ENCODE peak calls at places on chromosomes 1 and 21, in nine cellular contexts. One of them, this sample, is unnamed.

GRCh38 chr1:21278898-21279819 is 11.1 kb downstream of the ECE1 start:
- DNase-seq in heart left ventricle: no peak
- DNase-seq in NCI-H1436 treated with DMSO at 0.1 percent for 48 hours: no peak
- DNase-seq in cardiac muscle cell: no peak
- DNase-seq in upper lobe of left lung: no peak
- DNase-seq in lung: no peak
- DNase-seq in WTC11: no peak
- DNase-seq in A549: no peak
- DNase-seq in effector memory CD4-positive, alpha-beta T cell: no peak
- DNase-seq in this sample: no peak

GRCh38 chr1:101102757-101103156 is 77.2 kb upstream of the DPH5 start:
- DNase-seq in upper lobe of left lung: no peak
- DNase-seq in effector memory CD4-positive, alpha-beta T cell: no peak
- DNase-seq in A549: no peak
- DNase-seq in lung: no peak
- DNase-seq in cardiac muscle cell: no peak
- DNase-seq in WTC11: no peak
- DNase-seq in heart left ventricle: no peak
- DNase-seq in NCI-H1436 treated with DMSO at 0.1 percent for 48 hours: no peak
- DNase-seq in this sample: no peak

GRCh38 chr1:154755858-154756730 is 114.0 kb downstream of the KCNN3 start:
- DNase-seq in heart left ventricle: no peak
- DNase-seq in A549: peak
- DNase-seq in cardiac muscle cell: no peak
- DNase-seq in upper lobe of left lung: peak
- DNase-seq in WTC11: no peak
- DNase-seq in effector memory CD4-positive, alpha-beta T cell: no peak
- DNase-seq in NCI-H1436 treated with DMSO at 0.1 percent for 48 hours: no peak
- DNase-seq in lung: no peak
- DNase-seq in this sample: no peak

GRCh38 chr1:203427451-203427850 is 48.2 kb upstream of the PRELP start:
- DNase-seq in effector memory CD4-positive, alpha-beta T cell: no peak
- DNase-seq in lung: no peak
- DNase-seq in heart left ventricle: no peak
- DNase-seq in NCI-H1436 treated with DMSO at 0.1 percent for 48 hours: no peak
- DNase-seq in cardiac muscle cell: no peak
- DNase-seq in A549: no peak
- DNase-seq in upper lobe of left lung: no peak
- DNase-seq in WTC11: no peak
- DNase-seq in this sample: no peak

GRCh38 chr1:85356130-85356529 is 79.7 kb upstream of the BCL10 start:
- DNase-seq in heart left ventricle: no peak
- DNase-seq in lung: no peak
- DNase-seq in cardiac muscle cell: no peak
- DNase-seq in WTC11: no peak
- DNase-seq in A549: no peak
- DNase-seq in upper lobe of left lung: no peak
- DNase-seq in effector memory CD4-positive, alpha-beta T cell: no peak
- DNase-seq in NCI-H1436 treated with DMSO at 0.1 percent for 48 hours: no peak
- DNase-seq in this sample: no peak

GRCh38 chr1:238360474-238360873 is 469.8 kb upstream of the ZP4 start:
- DNase-seq in effector memory CD4-positive, alpha-beta T cell: no peak
- DNase-seq in A549: no peak
- DNase-seq in heart left ventricle: no peak
- DNase-seq in WTC11: no peak
- DNase-seq in lung: no peak
- DNase-seq in cardiac muscle cell: no peak
- DNase-seq in upper lobe of left lung: no peak
- DNase-seq in NCI-H1436 treated with DMSO at 0.1 percent for 48 hours: no peak
- DNase-seq in this sample: no peak

GRCh38 chr1:156664046-156664948 is 12.9 kb downstream of the NES start:
- DNase-seq in cardiac muscle cell: peak
- DNase-seq in lung: no peak
- DNase-seq in NCI-H1436 treated with DMSO at 0.1 percent for 48 hours: no peak
- DNase-seq in upper lobe of left lung: no peak
- DNase-seq in effector memory CD4-positive, alpha-beta T cell: no peak
- DNase-seq in A549: no peak
- DNase-seq in heart left ventricle: no peak
- DNase-seq in WTC11: no peak
- DNase-seq in this sample: no peak

GRCh38 chr1:10644307-10645128 is 151.9 kb downstream of the CASZ1 start:
- DNase-seq in A549: no peak
- DNase-seq in heart left ventricle: no peak
- DNase-seq in lung: no peak
- DNase-seq in upper lobe of left lung: no peak
- DNase-seq in cardiac muscle cell: no peak
- DNase-seq in NCI-H1436 treated with DMSO at 0.1 percent for 48 hours: no peak
- DNase-seq in effector memory CD4-positive, alpha-beta T cell: no peak
- DNase-seq in WTC11: no peak
- DNase-seq in this sample: no peak

GRCh38 chr1:1616045-1616821 is 933 bp downstream of the MIB2 start:
- DNase-seq in effector memory CD4-positive, alpha-beta T cell: peak
- DNase-seq in A549: no peak
- DNase-seq in WTC11: peak
- DNase-seq in NCI-H1436 treated with DMSO at 0.1 percent for 48 hours: no peak
- DNase-seq in lung: peak
- DNase-seq in heart left ventricle: no peak
- DNase-seq in cardiac muscle cell: peak
- DNase-seq in upper lobe of left lung: peak
- DNase-seq in this sample: peak

GRCh38 chr1:67169932-67170331 is 3.7 kb downstream of the IL23R start:
- DNase-seq in NCI-H1436 treated with DMSO at 0.1 percent for 48 hours: no peak
- DNase-seq in effector memory CD4-positive, alpha-beta T cell: no peak
- DNase-seq in lung: no peak
- DNase-seq in WTC11: no peak
- DNase-seq in A549: no peak
- DNase-seq in upper lobe of left lung: no peak
- DNase-seq in cardiac muscle cell: no peak
- DNase-seq in heart left ventricle: no peak
- DNase-seq in this sample: no peak

GRCh38 chr21:25938673-25939395 is 204.1 kb downstream of the GABPA start:
- DNase-seq in cardiac muscle cell: peak
- DNase-seq in NCI-H1436 treated with DMSO at 0.1 percent for 48 hours: no peak
- DNase-seq in A549: no peak
- DNase-seq in WTC11: no peak
- DNase-seq in upper lobe of left lung: no peak
- DNase-seq in lung: no peak
- DNase-seq in heart left ventricle: peak
- DNase-seq in effector memory CD4-positive, alpha-beta T cell: no peak
- DNase-seq in this sample: peak